ENCODE peak calls at places on chromosomes 5 and 9, in eight cellular contexts. D is nephron progenitor cell, W is choroid plexus epithelial cell, P is brain microvascular endothelial cell, U is HL-60, S is A549, H is omental fat pad, N is heart right ventricle. L is an unnamed sample.
A peak's percentile ranks its signal among the peaks of the same experiment; 100 is the strongest.

GRCh38 chr9:77975023-77975422 is 56.6 kb downstream of the GNAQ start:
- DNase-seq in W (no peak), H (no peak), N (no peak), P (no peak), D (no peak), U (no peak), S (no peak), L (no peak)

GRCh38 chr9:37811906-37812476 is 11.4 kb downstream of the DCAF10 start:
- DNase-seq in P (no peak), W (peak; percentile 13), N (no peak), U (no peak), S (no peak), D (no peak), H (no peak), L (no peak)

GRCh38 chr5:114101153-114101552 is 260.7 kb upstream of the KCNN2 start:
- DNase-seq in S (peak; percentile 13), U (peak; percentile 4), N (no peak), P (peak; percentile 67), W (peak; percentile 87), D (peak; percentile 2), H (no peak), L (no peak)

GRCh38 chr9:90925581-90926257 is 124.1 kb downstream of the SYK start:
- DNase-seq in W (peak; percentile 89), N (no peak), D (no peak), S (no peak), P (peak; percentile 97), H (no peak), U (no peak), L (no peak)

GRCh38 chr9:135053133-135053532 is 34.3 kb upstream of the OLFM1 start:
- DNase-seq in U (no peak), H (no peak), W (no peak), P (no peak), N (no peak), S (no peak), D (no peak), L (no peak)

GRCh38 chr9:131188986-131189385 is 63.6 kb downstream of the NUP214 start:
- DNase-seq in N (no peak), P (no peak), D (no peak), S (no peak), U (no peak), W (no peak), H (no peak), L (no peak)

GRCh38 chr5:140253985-140254384 is 48.9 kb downstream of the PFDN1 start:
- DNase-seq in P (no peak), D (no peak), N (no peak), W (no peak), U (no peak), S (no peak), H (no peak), L (no peak)

GRCh38 chr5:5537426-5537825 is 114.9 kb downstream of the ICE1 start:
- DNase-seq in N (no peak), U (no peak), H (no peak), P (no peak), W (no peak), S (no peak), D (no peak), L (no peak)

GRCh38 chr5:178668579-178668978 is 41.7 kb upstream of the CLK4 start:
- DNase-seq in P (no peak), H (no peak), D (no peak), N (no peak), W (no peak), U (no peak), S (no peak), L (no peak)

GRCh38 chr5:53368966-53369605 is 111.3 kb upstream of the FST start:
- DNase-seq in W (no peak), H (no peak), P (no peak), S (no peak), D (no peak), U (no peak), N (no peak), L (no peak)

GRCh38 chr9:99515087-99515486 is 293.0 kb downstream of the SEC61B start:
- DNase-seq in U (no peak), S (no peak), D (no peak), P (no peak), N (no peak), W (no peak), H (no peak), L (no peak)

GRCh38 chr9:79143211-79143610 is 428.6 kb upstream of the TLE4 start:
- DNase-seq in W (no peak), S (no peak), D (no peak), U (no peak), P (no peak), N (no peak), H (no peak), L (no peak)

GRCh38 chr9:126633881-126634558 is 20.3 kb downstream of the LMX1B start:
- DNase-seq in U (no peak), S (no peak), W (no peak), H (no peak), N (no peak), D (no peak), P (no peak), L (no peak)

GRCh38 chr5:81450940-81451339 is 57.0 kb upstream of the ACOT12 start:
- DNase-seq in W (peak; percentile 12), P (no peak), D (no peak), H (no peak), S (no peak), U (no peak), N (no peak), L (no peak)

GRCh38 chr5:161544350-161544765 is 2.2 kb downstream of the GABRB2 start:
- DNase-seq in P (peak; percentile 3), N (no peak), H (no peak), D (peak; percentile 69), W (peak; percentile 55), S (peak; percentile 35), U (peak; percentile 53), L (no peak)

GRCh38 chr9:18743976-18744375 is 270.0 kb downstream of the ADAMTSL1 start:
- DNase-seq in U (no peak), S (no peak), H (no peak), P (no peak), W (peak; percentile 67), D (no peak), N (no peak), L (no peak)

GRCh38 chr9:137632432-137633161 is 13.8 kb downstream of the EHMT1 start:
- DNase-seq in P (no peak), U (no peak), D (no peak), S (no peak), W (no peak), N (no peak), H (no peak), L (no peak)

GRCh38 chr9:122812736-122813135 is 12.8 kb downstream of the OR1K1 start:
- DNase-seq in D (no peak), H (no peak), U (no peak), W (no peak), S (no peak), P (no peak), N (no peak), L (no peak)

GRCh38 chr5:56489272-56489671 is 256.1 kb upstream of the ANKRD55 start:
- DNase-seq in S (no peak), P (no peak), U (no peak), N (no peak), H (no peak), D (no peak), W (no peak), L (no peak)
- TF ChIP-seq CTCF in S (no peak), P (no peak), U (no peak), N (no peak), H (no peak), D (no peak), W (no peak), L (no peak)

GRCh38 chr9:120032639-120033038 is 547.3 kb downstream of the CDK5RAP2 start:
- DNase-seq in D (peak; percentile 16), N (no peak), H (no peak), W (no peak), P (no peak), U (no peak), S (no peak), L (no peak)
- TF ChIP-seq CTCF in D (peak; percentile 24), N (no peak), H (no peak), W (no peak), P (no peak), U (no peak), S (no peak), L (no peak)

DNA sequence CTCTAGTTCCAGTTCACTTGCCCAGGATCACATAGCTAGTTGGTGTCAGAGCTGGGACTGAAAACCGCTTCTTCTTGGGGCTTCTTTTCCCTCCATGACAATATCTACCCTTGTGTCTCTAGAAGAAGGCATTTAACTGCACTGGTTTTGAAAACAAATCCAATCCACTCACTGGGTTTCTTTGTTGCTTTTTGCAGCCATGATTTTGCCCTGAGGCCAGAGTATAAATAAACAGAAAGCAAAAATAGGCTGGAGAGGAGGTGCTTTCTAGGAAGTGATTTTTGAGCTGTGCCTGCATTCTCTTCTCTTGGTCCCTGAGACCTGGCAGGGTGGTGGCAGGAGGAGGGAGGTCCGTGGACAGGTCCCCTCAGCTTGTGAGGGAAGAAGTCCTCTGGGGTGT is 6.9 kb upstream of the TRIO start:
- DNase-seq in U (no peak), P (no peak), H (no peak), N (no peak), S (no peak), D (no peak), W (no peak), L (no peak)
- TF ChIP-seq CTCF in U (no peak), P (no peak), H (no peak), N (no peak), S (no peak), D (no peak), W (no peak), L (no peak)

DNA sequence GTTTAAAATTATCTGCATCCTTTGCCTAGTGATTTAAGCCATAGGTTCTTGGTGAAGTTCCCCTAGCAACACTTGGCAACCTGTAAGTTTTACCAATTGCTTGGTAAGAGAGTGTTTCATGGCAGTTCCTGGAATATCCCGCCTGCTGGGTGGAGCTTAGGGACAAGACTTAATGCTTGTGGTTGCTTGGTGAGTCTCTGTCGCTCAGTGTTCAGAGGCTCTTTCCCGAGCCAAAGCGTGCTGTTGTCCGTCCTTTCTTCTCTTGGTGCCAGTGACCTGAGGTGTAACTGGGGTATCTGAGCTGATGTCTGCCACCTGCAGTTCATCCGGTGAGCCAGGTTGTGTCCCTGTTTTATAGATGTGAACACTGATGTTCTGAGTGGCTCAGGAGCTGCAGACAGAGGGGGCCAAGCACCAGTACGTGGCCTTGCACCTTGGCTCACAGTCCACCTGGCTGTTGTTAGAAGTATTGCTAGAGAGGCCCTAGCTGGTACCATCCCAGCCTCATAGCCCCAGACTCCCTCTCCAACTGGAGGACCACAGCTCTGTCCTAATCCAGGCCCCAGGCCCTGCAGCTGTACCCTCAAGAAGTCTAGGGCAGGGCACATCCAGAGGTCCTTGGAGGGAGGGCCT is 16.1 kb downstream of the PHF2 start:
- DNase-seq in P (no peak), H (no peak), U (no peak), S (no peak), N (no peak), W (no peak), D (no peak), L (no peak)
- TF ChIP-seq CTCF in P (peak; percentile 34), H (no peak), U (no peak), S (no peak), N (no peak), W (peak; percentile 30), D (no peak), L (no peak)

GRCh38 chr5:31291323-31291854 is 97.9 kb downstream of the CDH6 start:
- DNase-seq in S (no peak), P (no peak), H (no peak), W (no peak), U (no peak), N (no peak), D (no peak), L (no peak)
- TF ChIP-seq CTCF in S (no peak), P (no peak), H (no peak), W (no peak), U (no peak), N (no peak), D (no peak), L (no peak)